ENCODE peak calls at places on chromosome 1, in nine cellular contexts. S is foreskin fibroblast, J is left lung, M is HL-60, D is left ventricle myocardium inferior, G is cardiac muscle cell, K is DND-41, R is Calu3, V is MCF 10A. B is an unnamed sample.
A peak's percentile ranks its signal among the peaks of the same experiment; 100 is the strongest.

GRCh38 chr1:201786824-201787223 is 42.1 kb upstream of the IPO9 start:
- DNase-seq in K (no peak), S (no peak), M (no peak), R (no peak), D (peak; percentile 43), G (no peak), V (no peak), J (no peak), B (no peak)

GRCh38 chr1:64550946-64551345 is 81.0 kb downstream of the CACHD1 start:
- DNase-seq in V (no peak), J (no peak), K (no peak), D (no peak), S (no peak), R (no peak), M (no peak), G (no peak), B (no peak)

GRCh38 chr1:71307451-71307850 is 226.6 kb upstream of the ZRANB2 start:
- DNase-seq in D (no peak), G (peak; percentile 74), R (no peak), M (peak; percentile 35), S (peak; percentile 84), V (peak; percentile 49), K (peak; percentile 12), J (no peak), B (no peak)

GRCh38 chr1:58702766-58703165 is 2.9 kb upstream of the MYSM1 start:
- DNase-seq in R (no peak), J (no peak), G (no peak), V (no peak), D (no peak), M (no peak), S (no peak), K (no peak), B (no peak)

GRCh38 chr1:154502742-154503111 is 515 bp upstream of the SHE start:
- DNase-seq in V (no peak), R (no peak), S (no peak), J (no peak), M (no peak), D (peak; percentile 20), G (no peak), K (no peak), B (no peak)

GRCh38 chr1:198919667-198920398 is 281.0 kb downstream of the PTPRC start:
- DNase-seq in J (no peak), R (no peak), M (no peak), V (peak; percentile 77), G (peak; percentile 45), S (no peak), K (no peak), D (no peak), B (no peak)

GRCh38 chr1:179016694-179017382 is 8.9 kb upstream of the FAM20B start:
- DNase-seq in V (peak; percentile 99), S (peak; percentile 94), M (peak; percentile 41), R (peak; percentile 97), J (peak; percentile 94), K (no peak), D (peak; percentile 86), G (peak; percentile 89), B (peak; percentile 87)

GRCh38 chr1:31498376-31499040 is 77.8 kb upstream of the TINAGL1 start:
- DNase-seq in G (no peak), D (no peak), V (no peak), R (no peak), J (no peak), S (no peak), M (no peak), K (no peak), B (no peak)

GRCh38 chr1:42576935-42577334 is 81.3 kb upstream of the PPIH start:
- DNase-seq in D (no peak), K (no peak), M (no peak), R (no peak), V (no peak), S (no peak), J (no peak), G (no peak), B (no peak)

GRCh38 chr1:9434247-9434646 is 105.0 kb upstream of the SLC25A33 start:
- DNase-seq in J (no peak), S (no peak), K (no peak), G (no peak), R (no peak), V (no peak), M (no peak), D (no peak), B (no peak)

DNA sequence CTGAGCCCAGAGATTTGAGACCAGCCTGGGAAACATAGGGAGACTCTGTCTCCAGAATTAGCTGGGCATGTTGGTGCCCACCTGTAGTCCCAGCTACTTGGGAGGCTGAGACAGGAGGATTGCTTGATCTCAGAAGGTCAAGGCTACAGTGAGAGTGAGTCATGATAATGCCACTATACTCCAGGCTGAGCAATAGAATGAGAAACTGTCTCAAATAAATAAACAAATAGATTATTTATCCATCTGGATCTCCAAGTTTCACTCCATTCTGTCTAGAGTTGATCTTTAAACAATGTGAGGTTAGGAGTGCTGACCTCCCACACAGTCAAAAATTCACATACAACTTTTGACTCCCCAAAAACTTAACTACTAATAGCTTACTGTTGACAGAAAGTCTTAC is 106.8 kb upstream of the PALMD start:
- DNase-seq in M (no peak), V (no peak), J (no peak), S (no peak), G (no peak), R (no peak), D (no peak), K (no peak), B (no peak)
- TF ChIP-seq CTCF in M (no peak), V (no peak), J (no peak), S (no peak), G (no peak), R (no peak), D (no peak), K (no peak), B (no peak)

GRCh38 chr1:53448241-53448841 is 10.9 kb upstream of the DMRTB1 start:
- DNase-seq in R (no peak), D (no peak), S (no peak), M (no peak), K (no peak), V (no peak), J (no peak), G (no peak), B (no peak)

GRCh38 chr1:53447413-53447812 is 11.8 kb upstream of the DMRTB1 start:
- DNase-seq in S (no peak), K (no peak), V (no peak), J (no peak), M (no peak), R (no peak), G (no peak), D (no peak), B (no peak)

GRCh38 chr1:53449693-53450092 is 9.5 kb upstream of the DMRTB1 start:
- DNase-seq in M (no peak), G (no peak), S (no peak), V (no peak), R (no peak), K (no peak), D (no peak), J (no peak), B (no peak)

GRCh38 chr1:53449026-53449425 is 10.2 kb upstream of the DMRTB1 start:
- DNase-seq in K (no peak), G (peak; percentile 71), S (peak; percentile 71), D (no peak), J (no peak), M (no peak), R (no peak), V (peak; percentile 11), B (no peak)

DNA sequence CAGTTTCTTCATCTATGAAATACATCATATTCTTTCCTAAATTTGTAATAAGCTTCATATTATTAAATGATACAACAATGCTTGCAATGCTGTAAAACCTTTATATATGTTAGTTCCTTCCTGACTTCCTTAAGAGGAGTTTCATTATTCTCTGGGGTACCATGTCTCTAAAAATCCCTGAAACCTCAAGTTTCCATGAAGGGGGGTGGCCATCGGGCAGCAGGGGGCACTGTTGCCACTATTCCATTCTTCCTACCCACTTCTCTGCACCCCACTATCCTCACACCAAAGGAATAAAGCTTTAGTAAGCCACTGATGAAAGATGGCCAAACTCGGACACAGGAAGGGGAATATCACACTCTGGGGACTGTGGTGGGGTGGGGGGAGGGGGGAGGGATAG is 9.0 kb upstream of the DMRTB1 start:
- DNase-seq in M (no peak), G (no peak), V (peak; percentile 17), J (no peak), K (no peak), R (peak; percentile 14), D (no peak), S (no peak), B (no peak)
- TF ChIP-seq CTCF in M (peak; percentile 39), G (peak; percentile 43), V (no peak), J (no peak), K (peak; percentile 58), R (peak; percentile 46), D (peak; percentile 31), S (peak; percentile 26), B (peak; percentile 31)

DNA sequence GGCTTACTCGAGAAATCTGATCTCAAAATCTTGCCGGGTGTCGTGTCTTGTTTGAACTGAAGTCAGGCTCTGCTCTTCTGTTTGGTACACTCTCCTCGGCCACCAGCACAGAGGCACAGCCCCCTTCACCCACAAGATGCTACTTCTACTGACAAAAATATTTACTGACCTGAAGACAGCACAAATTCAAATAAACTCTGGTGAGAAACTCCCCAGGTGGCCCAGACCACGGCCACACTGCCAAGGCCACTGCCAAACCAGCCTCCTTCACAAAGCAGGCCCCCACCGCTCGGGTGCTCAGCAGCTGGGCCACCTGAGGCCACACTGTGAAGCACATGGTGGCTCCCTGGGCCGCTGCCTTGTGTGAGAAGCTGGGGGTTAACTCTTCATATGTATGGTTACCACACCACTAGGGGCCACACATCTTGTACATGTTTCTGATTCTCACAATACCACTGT is 80.6 kb downstream of the TGFBR3 start:
- DNase-seq in G (no peak), M (no peak), K (no peak), J (no peak), R (no peak), D (no peak), V (no peak), S (no peak), B (no peak)
- TF ChIP-seq CTCF in G (no peak), M (no peak), K (no peak), J (no peak), R (no peak), D (no peak), V (no peak), S (no peak), B (no peak)

DNA sequence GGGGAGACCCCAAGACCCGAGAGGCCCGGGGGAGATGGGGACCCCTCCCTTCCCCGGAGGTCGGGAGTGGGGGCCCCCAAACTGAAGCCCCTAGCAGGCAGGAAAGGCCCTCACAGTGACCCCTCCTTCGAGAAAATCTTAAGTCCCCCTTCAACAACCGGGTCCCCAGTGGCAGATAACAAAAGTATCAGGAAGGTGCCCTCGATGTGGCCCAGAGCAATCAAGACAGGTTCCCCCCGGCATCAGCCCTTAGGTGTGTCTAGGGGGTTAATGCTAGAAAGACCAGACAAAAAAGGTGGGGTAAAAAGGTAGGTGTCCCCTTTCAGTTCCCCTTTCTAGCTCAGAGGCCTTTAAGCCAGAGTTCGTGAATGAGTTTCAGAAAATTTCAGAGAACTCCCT is 282 bp upstream of the ECE1 start:
- DNase-seq in J (no peak), D (no peak), G (no peak), K (peak; percentile 12), R (no peak), M (no peak), S (no peak), V (no peak), B (no peak)
- TF ChIP-seq CTCF in J (no peak), D (no peak), G (no peak), K (no peak), R (no peak), M (no peak), S (no peak), V (no peak), B (no peak)

B was measured in RWPE2.